ENCODE peak calls at places on chromosomes 3 and 15, in four cellular contexts. W is activated T-cell treated with anti-CD3 and anti-CD28 coated beads, Interleukin-2, amount 50 U/mL, for 72 hours; U is HTR-8/SVneo; A is endodermal cell. S is an unnamed sample.

GRCh38 chr15:100733088-100733487 is 130.7 kb downstream of the ASB7 start:
- DNase-seq in U (peak; percentile 41), A (no peak), W (no peak), S (no peak)

GRCh38 chr3:10783360-10784346 is 32.4 kb upstream of the SLC6A11 start:
- DNase-seq in U (no peak), A (peak; percentile 75), W (peak; percentile 42), S (no peak)

GRCh38 chr3:29064085-29064484 is 216.8 kb upstream of the RBMS3 start:
- DNase-seq in U (peak; percentile 10), A (no peak), W (no peak), S (no peak)

GRCh38 chr15:70066422-70066821 is 31.3 kb downstream of the TLE3 start:
- DNase-seq in U (no peak), W (no peak), A (no peak), S (no peak)

GRCh38 chr3:181880339-181880738 is 168.6 kb downstream of the SOX2 start:
- DNase-seq in U (no peak), W (no peak), A (no peak), S (no peak)

GRCh38 chr3:172096881-172097420 is 57.6 kb downstream of the FNDC3B start:
- DNase-seq in A (no peak), U (no peak), W (no peak), S (no peak)

GRCh38 chr15:48354694-48355303 is 23.6 kb downstream of the DUT start:
- DNase-seq in A (no peak), U (no peak), W (no peak), S (no peak)

GRCh38 chr15:24857094-24857437 is 97.7 kb upstream of the SNRPN start:
- DNase-seq in A (no peak), U (no peak), W (no peak), S (no peak)

GRCh38 chr3:65672071-65672470 is 366.6 kb downstream of the MAGI1 start:
- DNase-seq in U (no peak), W (no peak), A (no peak), S (no peak)

GRCh38 chr3:73513260-73513659 is 111.5 kb downstream of the PDZRN3 start:
- DNase-seq in A (no peak), W (no peak), U (no peak), S (no peak)

GRCh38 chr15:65369651-65370050 is 8.2 kb downstream of the IGDCC3 start:
- DNase-seq in U (no peak), A (peak; percentile 49), W (no peak), S (no peak)

GRCh38 chr15:61794881-61795280 is 265.4 kb downstream of the VPS13C start:
- DNase-seq in U (no peak), A (no peak), W (no peak), S (no peak)

GRCh38 chr3:150786791-150787190 is 23.8 kb upstream of the SIAH2 start:
- DNase-seq in W (peak; percentile 39), U (no peak), A (no peak), S (no peak)

GRCh38 chr15:71880276-71880675 is 69.9 kb downstream of the NR2E3 start:
- DNase-seq in U (no peak), A (peak; percentile 50), W (no peak), S (no peak)

GRCh38 chr3:117645561-117646242 is 936.1 kb downstream of the TUSC7 start:
- DNase-seq in A (no peak), W (no peak), U (no peak), S (no peak)

GRCh38 chr15:58510715-58511465 is 79.1 kb downstream of the LIPC start:
- DNase-seq in A (peak; percentile 11), W (no peak), U (no peak), S (no peak)

GRCh38 chr15:70248116-70249025 is 150.7 kb upstream of the TLE3 start:
- DNase-seq in U (peak; percentile 40), A (peak; percentile 82), W (no peak), S (no peak)

GRCh38 chr3:24678441-24678865 is 183.8 kb upstream of the THRB start:
- DNase-seq in W (peak; percentile 53), U (peak; percentile 61), A (no peak), S (no peak)

GRCh38 chr15:59347915-59348314 is 24.8 kb downstream of the MYO1E start:
- DNase-seq in U (no peak), W (no peak), A (no peak), S (no peak)

GRCh38 chr15:86915811-86916331 is 836.2 kb downstream of the AGBL1 start:
- DNase-seq in W (no peak), U (peak; percentile 14), A (peak; percentile 75), S (peak; percentile 48)

GRCh38 chr15:81314378-81314777 is 9.6 kb downstream of the STARD5 start:
- DNase-seq in A (no peak), U (no peak), W (no peak), S (no peak)

GRCh38 chr3:188834349-188834748 is 337.4 kb upstream of the TPRG1 start:
- DNase-seq in U (no peak), W (no peak), A (no peak), S (no peak)

GRCh38 chr3:4888913-4889846 is 90.1 kb upstream of the BHLHE40 start:
- DNase-seq in A (no peak), U (no peak), W (peak; percentile 68), S (no peak)